ENCODE peak calls at places on chromosomes 7 and 10, in nine cellular contexts. I, Q, M, D, B, L, P, V and F are unnamed samples.

GRCh38 chr10:83931669-83932068 is 207.6 kb upstream of the GHITM start:
- DNase-seq in I (no peak), Q (no peak), M (no peak), D (no peak), B (no peak), L (no peak), P (no peak), V (no peak), F (no peak)

GRCh38 chr10:19904202-19904661 is 88.0 kb downstream of the PLXDC2 start:
- DNase-seq in I (no peak), Q (no peak), M (no peak), D (no peak), B (no peak), L (no peak), P (no peak), V (no peak), F (no peak)

GRCh38 chr7:3722396-3722846 is 421.4 kb downstream of the SDK1 start:
- DNase-seq in I (peak; percentile 38), Q (no peak), M (peak; percentile 10), D (no peak), B (no peak), L (no peak), P (no peak), V (no peak), F (no peak)

GRCh38 chr10:70578371-70578947 is 24.1 kb downstream of the PRF1 start:
- DNase-seq in I (no peak), Q (no peak), M (no peak), D (no peak), B (peak; percentile 62), L (no peak), P (peak; percentile 62), V (peak; percentile 15), F (no peak)

GRCh38 chr10:110501142-110501937 is 3.6 kb downstream of the DUSP5 start:
- DNase-seq in I (no peak), Q (no peak), M (no peak), D (peak; percentile 26), B (peak; percentile 41), L (peak; percentile 91), P (peak; percentile 93), V (peak; percentile 96), F (peak; percentile 79)

GRCh38 chr7:45689011-45689796 is 115.0 kb downstream of the ADCY1 start:
- DNase-seq in I (no peak), Q (no peak), M (no peak), D (no peak), B (no peak), L (no peak), P (peak; percentile 70), V (no peak), F (no peak)

GRCh38 chr10:15868006-15868405 is 7.7 kb upstream of the MINDY3 start:
- DNase-seq in I (no peak), Q (no peak), M (no peak), D (no peak), B (no peak), L (no peak), P (no peak), V (no peak), F (no peak)

GRCh38 chr7:146772581-146772980 is 656.0 kb downstream of the CNTNAP2 start:
- DNase-seq in I (no peak), Q (no peak), M (no peak), D (no peak), B (no peak), L (no peak), P (no peak), V (no peak), F (no peak)

GRCh38 chr10:29714096-29714874 is 79.5 kb upstream of the SVIL start:
- DNase-seq in I (no peak), Q (no peak), M (no peak), D (no peak), B (no peak), L (no peak), P (peak; percentile 88), V (no peak), F (no peak)

GRCh38 chr10:131895116-131895515 is 5.7 kb upstream of the PPP2R2D start:
- DNase-seq in I (no peak), Q (no peak), M (no peak), D (no peak), B (no peak), L (no peak), P (no peak), V (no peak), F (no peak)

GRCh38 chr7:98483276-98483963 is 82.5 kb upstream of the BAIAP2L1 start:
- DNase-seq in I (no peak), Q (no peak), M (no peak), D (no peak), B (no peak), L (no peak), P (no peak), V (no peak), F (no peak)

GRCh38 chr7:155865830-155866545 is 53.7 kb upstream of the SHH start:
- DNase-seq in I (no peak), Q (no peak), M (no peak), D (no peak), B (no peak), L (no peak), P (no peak), V (peak; percentile 42), F (no peak)

GRCh38 chr10:81027223-81027622 is 489.5 kb downstream of the SH2D4B start:
- DNase-seq in I (no peak), Q (no peak), M (no peak), D (no peak), B (no peak), L (no peak), P (no peak), V (no peak), F (no peak)

GRCh38 chr10:36109399-36110023 is 467.4 kb upstream of the FZD8 start:
- DNase-seq in I (no peak), Q (no peak), M (no peak), D (no peak), B (no peak), L (no peak), P (no peak), V (no peak), F (no peak)

GRCh38 chr10:101940916-101941315 is 97.3 kb upstream of the KCNIP2 start:
- DNase-seq in I (no peak), Q (no peak), M (no peak), D (no peak), B (no peak), L (no peak), P (peak; percentile 68), V (no peak), F (no peak)

GRCh38 chr10:133350283-133350949 is 3.2 kb downstream of the PRAP1 start:
- DNase-seq in I (no peak), Q (no peak), M (no peak), D (no peak), B (no peak), L (no peak), P (no peak), V (peak; percentile 54), F (no peak)

GRCh38 chr7:71145906-71146901 is 14.3 kb downstream of the GALNT17 start:
- DNase-seq in I (no peak), Q (no peak), M (no peak), D (no peak), B (no peak), L (peak; percentile 74), P (no peak), V (no peak), F (no peak)

GRCh38 chr10:34696423-34696822 is 118.7 kb downstream of the PARD3 start:
- DNase-seq in I (no peak), Q (no peak), M (no peak), D (no peak), B (no peak), L (no peak), P (peak; percentile 85), V (no peak), F (no peak)

GRCh38 chr10:105699504-105699903 is 1058.4 kb downstream of the SORCS3 start:
- DNase-seq in I (no peak), Q (no peak), M (no peak), D (no peak), B (no peak), L (no peak), P (no peak), V (no peak), F (no peak)

GRCh38 chr7:72435366-72435765 is 23.2 kb upstream of the CALN1 start:
- DNase-seq in I (no peak), Q (no peak), M (peak; percentile 61), D (peak; percentile 91), B (no peak), L (peak; percentile 92), P (no peak), V (no peak), F (no peak)

GRCh38 chr7:768881-769504 is 41.9 kb upstream of the PRKAR1B start:
- DNase-seq in I (no peak), Q (no peak), M (peak; percentile 51), D (peak; percentile 55), B (no peak), L (peak; percentile 87), P (no peak), V (peak; percentile 82), F (no peak)

GRCh38 chr10:122173337-122173736 is 97.8 kb upstream of the BTBD16 start:
- DNase-seq in I (no peak), Q (no peak), M (no peak), D (no peak), B (no peak), L (no peak), P (no peak), V (no peak), F (no peak)

GRCh38 chr7:128530855-128531104 is 54.2 kb downstream of the METTL2B start:
- DNase-seq in I (no peak), Q (no peak), M (no peak), D (no peak), B (no peak), L (no peak), P (no peak), V (no peak), F (no peak)

GRCh38 chr10:96370575-96371157 is 11.9 kb upstream of the OPALIN start:
- DNase-seq in I (no peak), Q (peak; percentile 16), M (peak; percentile 12), D (no peak), B (peak; percentile 33), L (peak; percentile 60), P (peak; percentile 45), V (no peak), F (no peak)

GRCh38 chr10:18098201-18098600 is 42.0 kb upstream of the CACNB2 start:
- DNase-seq in I (no peak), Q (no peak), M (no peak), D (no peak), B (no peak), L (no peak), P (no peak), V (no peak), F (no peak)

GRCh38 chr7:45660201-45660900 is 86.2 kb downstream of the ADCY1 start:
- DNase-seq in I (no peak), Q (no peak), M (no peak), D (no peak), B (no peak), L (no peak), P (no peak), V (no peak), F (no peak)

GRCh38 chr7:151742713-151743480 is 134.0 kb downstream of the PRKAG2 start:
- DNase-seq in I (no peak), Q (no peak), M (no peak), D (peak; percentile 28), B (no peak), L (peak; percentile 63), P (no peak), V (no peak), F (no peak)

GRCh38 chr7:18693401-18693800 is 197.9 kb downstream of the HDAC9 start:
- DNase-seq in I (no peak), Q (no peak), M (no peak), D (no peak), B (no peak), L (no peak), P (peak; percentile 78), V (peak; percentile 66), F (no peak)

GRCh38 chr7:1934017-1934416 is 263.9 kb downstream of the ELFN1 start:
- DNase-seq in I (no peak), Q (no peak), M (no peak), D (no peak), B (no peak), L (no peak), P (no peak), V (no peak), F (no peak)

GRCh38 chr7:50560865-50561351 is 4.3 kb downstream of the DDC start:
- DNase-seq in I (peak; percentile 89), Q (no peak), M (peak; percentile 96), D (no peak), B (no peak), L (no peak), P (no peak), V (no peak), F (no peak)

GRCh38 chr7:110386914-110387313 is 704.0 kb upstream of the LRRN3 start:
- DNase-seq in I (no peak), Q (no peak), M (no peak), D (no peak), B (no peak), L (no peak), P (peak; percentile 93), V (no peak), F (no peak)